ENCODE peak calls at places on chromosome 22, in five cellular contexts. One of them, this sample, is unnamed.

GRCh38 chr22:30655532-30655931 is 12.1 kb downstream of the DUSP18 start:
- DNase-seq in cardiac fibroblast: no peak
- DNase-seq in MM.1S: no peak
- DNase-seq in fibroblast of villous mesenchyme: no peak
- DNase-seq in fibroblast of lung: no peak
- DNase-seq in this sample: no peak

GRCh38 chr22:35152316-35152715 is 86.4 kb downstream of the ISX start:
- DNase-seq in cardiac fibroblast: no peak
- DNase-seq in MM.1S: no peak
- DNase-seq in fibroblast of villous mesenchyme: no peak
- DNase-seq in fibroblast of lung: no peak
- DNase-seq in this sample: no peak

GRCh38 chr22:41501209-41501608 is 32.3 kb downstream of the ACO2 start:
- DNase-seq in cardiac fibroblast: no peak
- DNase-seq in MM.1S: no peak
- DNase-seq in fibroblast of villous mesenchyme: peak; percentile 25
- DNase-seq in fibroblast of lung: peak; percentile 27
- DNase-seq in this sample: no peak

GRCh38 chr22:36946436-36947158 is 33.2 kb downstream of the CSF2RB start:
- DNase-seq in cardiac fibroblast: peak; percentile 23
- DNase-seq in MM.1S: no peak
- DNase-seq in fibroblast of villous mesenchyme: peak; percentile 28
- DNase-seq in fibroblast of lung: no peak
- DNase-seq in this sample: no peak

GRCh38 chr22:31229402-31230140 is 17.5 kb downstream of the LIMK2 start:
- DNase-seq in cardiac fibroblast: peak; percentile 65
- DNase-seq in MM.1S: peak; percentile 53
- DNase-seq in fibroblast of villous mesenchyme: peak; percentile 70
- DNase-seq in fibroblast of lung: peak; percentile 65
- DNase-seq in this sample: no peak

GRCh38 chr22:42289671-42290269 is 19.3 kb upstream of the TCF20 start:
- DNase-seq in cardiac fibroblast: no peak
- DNase-seq in MM.1S: no peak
- DNase-seq in fibroblast of villous mesenchyme: no peak
- DNase-seq in fibroblast of lung: no peak
- DNase-seq in this sample: no peak

GRCh38 chr22:37925767-37926166 is 19.7 kb downstream of the MICALL1 start:
- DNase-seq in cardiac fibroblast: no peak
- DNase-seq in MM.1S: no peak
- DNase-seq in fibroblast of villous mesenchyme: no peak
- DNase-seq in fibroblast of lung: no peak
- DNase-seq in this sample: no peak

GRCh38 chr22:39990688-39991087 is 4.1 kb upstream of the FAM83F start:
- DNase-seq in cardiac fibroblast: no peak
- DNase-seq in MM.1S: no peak
- DNase-seq in fibroblast of villous mesenchyme: no peak
- DNase-seq in fibroblast of lung: no peak
- DNase-seq in this sample: no peak

GRCh38 chr22:39646614-39647210 is 76.2 kb downstream of the CACNA1I start:
- DNase-seq in cardiac fibroblast: no peak
- DNase-seq in MM.1S: no peak
- DNase-seq in fibroblast of villous mesenchyme: no peak
- DNase-seq in fibroblast of lung: no peak
- DNase-seq in this sample: no peak

GRCh38 chr22:39908737-39909136 is 7.9 kb downstream of the GRAP2 start:
- DNase-seq in cardiac fibroblast: no peak
- DNase-seq in MM.1S: no peak
- DNase-seq in fibroblast of villous mesenchyme: no peak
- DNase-seq in fibroblast of lung: no peak
- DNase-seq in this sample: no peak

GRCh38 chr22:21571679-21572078 is 4.2 kb downstream of the UBE2L3 start:
- DNase-seq in cardiac fibroblast: no peak
- DNase-seq in MM.1S: no peak
- DNase-seq in fibroblast of villous mesenchyme: no peak
- DNase-seq in fibroblast of lung: no peak
- DNase-seq in this sample: no peak

DNA sequence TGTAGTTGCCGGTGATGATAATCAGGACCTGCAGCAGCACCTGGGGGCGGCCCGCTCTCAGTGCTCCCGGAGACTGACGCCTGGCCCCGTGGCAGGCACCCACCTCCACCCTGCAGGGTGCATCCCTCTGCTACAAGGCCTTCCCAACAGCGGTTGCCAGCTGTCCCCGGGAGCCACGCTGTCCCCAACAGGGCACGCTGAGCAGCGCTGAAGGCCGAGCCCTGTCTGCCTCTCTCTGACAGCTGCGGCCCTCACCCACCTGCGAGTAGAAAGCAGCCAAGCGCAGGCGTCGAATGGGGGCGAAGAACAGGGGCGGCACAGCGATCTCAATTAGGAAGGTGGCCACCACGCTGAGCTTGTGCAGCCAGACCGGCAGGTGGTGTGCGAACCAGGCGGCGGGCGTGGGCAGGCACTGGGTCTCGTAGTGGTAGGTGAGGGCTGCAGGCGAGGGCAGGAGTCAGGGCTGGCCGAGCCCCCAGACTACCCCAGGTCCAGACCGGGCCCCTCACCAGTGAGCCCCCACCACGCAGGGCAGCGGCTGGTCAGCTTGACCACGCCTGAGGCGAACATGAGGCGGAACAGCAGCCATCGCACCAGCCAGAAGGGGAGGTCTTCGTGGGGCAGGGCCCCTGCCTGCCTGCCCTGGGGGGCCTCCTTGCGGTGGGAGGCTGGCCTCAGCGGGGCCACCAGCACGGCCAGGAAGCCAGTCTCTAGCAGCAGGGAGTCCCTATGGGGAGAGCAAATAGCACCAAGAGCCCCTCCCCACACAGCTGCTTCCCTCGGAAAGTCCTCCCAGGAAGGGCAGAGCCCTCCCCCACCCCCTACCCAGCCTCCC is 1.5 kb downstream of the LMF2 start:
- DNase-seq in cardiac fibroblast: no peak
- DNase-seq in MM.1S: no peak
- DNase-seq in fibroblast of villous mesenchyme: no peak
- DNase-seq in fibroblast of lung: no peak
- DNase-seq in this sample: no peak
- H3K4me3 ChIP-seq in cardiac fibroblast: peak overlapping the region; percentile 96
- H3K4me3 ChIP-seq in MM.1S: peak overlapping the region; percentile 89
- H3K4me3 ChIP-seq in fibroblast of villous mesenchyme: peak overlapping the region; percentile 91
- H3K4me3 ChIP-seq in fibroblast of lung: peak overlapping the region; percentile 97
- H3K4me3 ChIP-seq in this sample: peak overlapping the region; percentile 93

GRCh38 chr22:45270095-45271020 is 14.4 kb upstream of the UPK3A start:
- DNase-seq in cardiac fibroblast: no peak
- DNase-seq in MM.1S: no peak
- DNase-seq in fibroblast of villous mesenchyme: no peak
- DNase-seq in fibroblast of lung: no peak
- DNase-seq in this sample: no peak
- TF ChIP-seq CTCF in cardiac fibroblast: no peak
- TF ChIP-seq CTCF in MM.1S: no peak
- TF ChIP-seq CTCF in fibroblast of villous mesenchyme: no peak
- TF ChIP-seq CTCF in fibroblast of lung: no peak
- TF ChIP-seq CTCF in this sample: no peak

GRCh38 chr22:26127126-26127525 is 42.1 kb upstream of the SEZ6L start:
- DNase-seq in cardiac fibroblast: no peak
- DNase-seq in MM.1S: no peak
- DNase-seq in fibroblast of villous mesenchyme: no peak
- DNase-seq in fibroblast of lung: no peak
- DNase-seq in this sample: no peak
- H3K4me3 ChIP-seq in cardiac fibroblast: no peak overlapping the region
- H3K4me3 ChIP-seq in MM.1S: no peak overlapping the region
- H3K4me3 ChIP-seq in fibroblast of villous mesenchyme: no peak overlapping the region
- H3K4me3 ChIP-seq in fibroblast of lung: no peak overlapping the region
- H3K4me3 ChIP-seq in this sample: no peak overlapping the region

GRCh38 chr22:32951081-32951806 is 106.9 kb downstream of the SYN3 start:
- DNase-seq in cardiac fibroblast: peak; percentile 12
- DNase-seq in MM.1S: no peak
- DNase-seq in fibroblast of villous mesenchyme: peak; percentile 15
- DNase-seq in fibroblast of lung: no peak
- DNase-seq in this sample: no peak
- TF ChIP-seq CTCF in cardiac fibroblast: no peak
- TF ChIP-seq CTCF in MM.1S: no peak
- TF ChIP-seq CTCF in fibroblast of villous mesenchyme: no peak
- TF ChIP-seq CTCF in fibroblast of lung: no peak
- TF ChIP-seq CTCF in this sample: peak; percentile 22

GRCh38 chr22:44678245-44678979 is 23.6 kb upstream of the PRR5 start:
- DNase-seq in cardiac fibroblast: no peak
- DNase-seq in MM.1S: no peak
- DNase-seq in fibroblast of villous mesenchyme: no peak
- DNase-seq in fibroblast of lung: no peak
- DNase-seq in this sample: no peak

GRCh38 chr22:44676441-44677298 is 25.3 kb upstream of the PRR5 start:
- DNase-seq in cardiac fibroblast: peak; percentile 44
- DNase-seq in MM.1S: no peak
- DNase-seq in fibroblast of villous mesenchyme: peak; percentile 62
- DNase-seq in fibroblast of lung: no peak
- DNase-seq in this sample: no peak

GRCh38 chr22:44680058-44680457 is 21.9 kb upstream of the PRR5 start:
- DNase-seq in cardiac fibroblast: no peak
- DNase-seq in MM.1S: no peak
- DNase-seq in fibroblast of villous mesenchyme: no peak
- DNase-seq in fibroblast of lung: no peak
- DNase-seq in this sample: no peak

GRCh38 chr22:44678980-44679647 is 22.9 kb upstream of the PRR5 start:
- DNase-seq in cardiac fibroblast: no peak
- DNase-seq in MM.1S: no peak
- DNase-seq in fibroblast of villous mesenchyme: no peak
- DNase-seq in fibroblast of lung: no peak
- DNase-seq in this sample: no peak

DNA sequence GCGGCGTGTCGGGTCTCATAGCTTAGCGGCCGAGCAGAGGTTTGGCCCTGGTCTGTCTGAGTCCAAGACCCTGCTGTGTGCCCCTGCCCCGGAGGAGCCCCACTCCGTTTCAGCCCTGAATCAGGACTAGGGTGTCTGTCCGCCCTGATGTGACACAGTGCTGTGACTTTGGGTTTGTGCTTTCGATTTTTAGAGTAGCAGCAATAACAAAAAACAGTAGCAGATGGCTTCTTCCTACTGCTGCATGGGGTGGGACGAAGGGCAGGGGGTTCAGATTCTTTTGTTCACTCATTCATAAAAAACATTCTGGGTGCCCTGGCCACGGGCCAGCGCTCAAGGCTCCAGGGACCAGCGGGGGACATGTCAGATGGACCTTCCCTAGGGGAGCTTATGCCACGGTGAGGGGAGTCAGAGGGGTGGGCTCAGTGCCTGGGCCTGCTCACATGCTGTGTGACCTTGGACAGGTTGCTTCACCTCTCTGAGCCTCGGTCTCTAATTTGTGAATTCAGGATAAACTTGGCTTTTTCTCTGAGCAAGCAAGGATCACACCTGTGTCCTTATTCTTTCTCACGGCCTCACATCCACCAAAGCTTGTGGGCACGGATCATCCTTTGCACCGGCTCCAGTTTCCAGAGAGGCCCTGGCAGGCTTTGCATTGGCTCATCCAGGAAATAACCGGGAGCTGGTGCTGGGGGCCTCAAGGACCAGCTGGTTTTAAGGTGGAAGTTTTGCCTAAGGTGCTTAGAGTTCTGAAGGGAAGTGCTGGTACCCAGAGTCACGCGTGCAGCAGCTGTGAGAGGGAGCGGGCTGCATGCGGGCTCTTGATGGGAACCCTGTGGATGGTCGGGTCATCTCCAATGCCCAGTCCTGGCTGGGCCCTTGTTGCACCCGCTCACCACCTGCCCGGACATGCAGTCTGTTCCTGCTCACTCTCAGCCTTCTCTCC is 24.4 kb upstream of the PRR5 start:
- DNase-seq in cardiac fibroblast: no peak
- DNase-seq in MM.1S: no peak
- DNase-seq in fibroblast of villous mesenchyme: no peak
- DNase-seq in fibroblast of lung: no peak
- DNase-seq in this sample: no peak
- H3K4me3 ChIP-seq in cardiac fibroblast: no peak overlapping the region
- H3K4me3 ChIP-seq in MM.1S: no peak overlapping the region
- H3K4me3 ChIP-seq in fibroblast of villous mesenchyme: no peak overlapping the region
- H3K4me3 ChIP-seq in fibroblast of lung: no peak overlapping the region
- H3K4me3 ChIP-seq in this sample: no peak overlapping the region

GRCh38 chr22:47200273-47201051 is 438.0 kb downstream of the TBC1D22A start:
- DNase-seq in cardiac fibroblast: peak; percentile 41
- DNase-seq in MM.1S: no peak
- DNase-seq in fibroblast of villous mesenchyme: peak; percentile 5
- DNase-seq in fibroblast of lung: peak; percentile 66
- DNase-seq in this sample: no peak
- TF ChIP-seq CTCF in cardiac fibroblast: no peak
- TF ChIP-seq CTCF in MM.1S: no peak
- TF ChIP-seq CTCF in fibroblast of villous mesenchyme: no peak
- TF ChIP-seq CTCF in fibroblast of lung: peak; percentile 48
- TF ChIP-seq CTCF in this sample: no peak

DNA sequence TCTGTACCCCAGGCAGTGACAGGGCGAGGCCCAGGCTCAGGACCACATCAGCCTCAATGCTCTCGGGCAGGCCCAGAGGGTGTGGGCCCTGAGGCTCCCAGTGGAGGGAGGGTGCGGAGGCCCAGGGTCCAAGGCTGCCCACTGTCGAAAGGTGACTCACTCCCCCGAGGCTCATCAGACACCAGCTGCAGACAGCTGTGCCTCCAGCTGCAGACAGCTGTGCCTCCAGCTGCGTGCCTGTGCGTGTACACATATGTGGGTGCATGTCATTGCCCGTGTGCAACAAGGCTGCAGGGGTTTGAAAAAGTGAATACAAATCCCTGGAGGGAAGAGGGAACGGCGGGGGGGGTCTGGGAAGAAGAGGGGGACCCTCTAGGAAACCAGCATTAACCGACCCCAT is 134.3 kb downstream of the BRD1 start:
- DNase-seq in cardiac fibroblast: no peak
- DNase-seq in MM.1S: no peak
- DNase-seq in fibroblast of villous mesenchyme: no peak
- DNase-seq in fibroblast of lung: no peak
- DNase-seq in this sample: no peak
- H3K4me3 ChIP-seq in cardiac fibroblast: no peak overlapping the region
- H3K4me3 ChIP-seq in MM.1S: no peak overlapping the region
- H3K4me3 ChIP-seq in fibroblast of villous mesenchyme: no peak overlapping the region
- H3K4me3 ChIP-seq in fibroblast of lung: no peak overlapping the region
- H3K4me3 ChIP-seq in this sample: no peak overlapping the region

GRCh38 chr22:24187731-24188644 is 6.7 kb downstream of the SUSD2 start:
- DNase-seq in cardiac fibroblast: no peak
- DNase-seq in MM.1S: no peak
- DNase-seq in fibroblast of villous mesenchyme: no peak
- DNase-seq in fibroblast of lung: no peak
- DNase-seq in this sample: no peak

GRCh38 chr22:24188705-24189248 is 7.5 kb downstream of the SUSD2 start:
- DNase-seq in cardiac fibroblast: no peak
- DNase-seq in MM.1S: no peak
- DNase-seq in fibroblast of villous mesenchyme: no peak
- DNase-seq in fibroblast of lung: no peak
- DNase-seq in this sample: no peak

GRCh38 chr22:24190566-24191208 is 9.4 kb downstream of the SUSD2 start:
- DNase-seq in cardiac fibroblast: peak; percentile 11
- DNase-seq in MM.1S: no peak
- DNase-seq in fibroblast of villous mesenchyme: no peak
- DNase-seq in fibroblast of lung: no peak
- DNase-seq in this sample: no peak

GRCh38 chr22:24190159-24190540 is 8.9 kb downstream of the SUSD2 start:
- DNase-seq in cardiac fibroblast: no peak
- DNase-seq in MM.1S: no peak
- DNase-seq in fibroblast of villous mesenchyme: no peak
- DNase-seq in fibroblast of lung: no peak
- DNase-seq in this sample: no peak

GRCh38 chr22:24189249-24190158 is 8.2 kb downstream of the SUSD2 start:
- DNase-seq in cardiac fibroblast: peak; percentile 78
- DNase-seq in MM.1S: peak; percentile 48
- DNase-seq in fibroblast of villous mesenchyme: peak; percentile 63
- DNase-seq in fibroblast of lung: peak; percentile 60
- DNase-seq in this sample: no peak
- TF ChIP-seq CTCF in cardiac fibroblast: peak; percentile 97
- TF ChIP-seq CTCF in MM.1S: peak; percentile 87
- TF ChIP-seq CTCF in fibroblast of villous mesenchyme: peak; percentile 92
- TF ChIP-seq CTCF in fibroblast of lung: peak; percentile 95
- TF ChIP-seq CTCF in this sample: peak; percentile 90